ENCODE peak calls at places on chromosome 10, in four cellular contexts. One of them, this sample, is unnamed.

GRCh38 chr10:102118867-102119266 is 1.3 kb downstream of the LDB1 start:
- DNase-seq in IMR-90: peak; percentile 20
- DNase-seq in ovary: peak; percentile 65
- DNase-seq in PC-9: no peak
- DNase-seq in this sample: no peak

GRCh38 chr10:102420443-102420809 is 210 bp upstream of the FBXL15 start:
- DNase-seq in IMR-90: no peak
- DNase-seq in ovary: no peak
- DNase-seq in PC-9: no peak
- DNase-seq in this sample: peak; percentile 78

GRCh38 chr10:83165164-83165563 is 974.1 kb upstream of the GHITM start:
- DNase-seq in IMR-90: no peak
- DNase-seq in ovary: no peak
- DNase-seq in PC-9: no peak
- DNase-seq in this sample: no peak

GRCh38 chr10:127976286-127976685 is 69.4 kb downstream of the PTPRE start:
- DNase-seq in IMR-90: no peak
- DNase-seq in ovary: no peak
- DNase-seq in PC-9: no peak
- DNase-seq in this sample: no peak

GRCh38 chr10:128686638-128687278 is 560.5 kb upstream of the MKI67 start:
- DNase-seq in IMR-90: no peak
- DNase-seq in ovary: no peak
- DNase-seq in PC-9: no peak
- DNase-seq in this sample: no peak

GRCh38 chr10:80158598-80159127 is 26.1 kb downstream of the PLAC9 start:
- DNase-seq in IMR-90: peak; percentile 99
- DNase-seq in ovary: peak; percentile 85
- DNase-seq in PC-9: peak; percentile 81
- DNase-seq in this sample: peak; percentile 83

GRCh38 chr10:55500931-55501559 is 700.0 kb upstream of the PCDH15 start:
- DNase-seq in IMR-90: no peak
- DNase-seq in ovary: no peak
- DNase-seq in PC-9: peak; percentile 24
- DNase-seq in this sample: peak; percentile 69

GRCh38 chr10:34033067-34033466 is 698.6 kb upstream of the NRP1 start:
- DNase-seq in IMR-90: no peak
- DNase-seq in ovary: no peak
- DNase-seq in PC-9: no peak
- DNase-seq in this sample: no peak

GRCh38 chr10:126932516-126932915 is 27.3 kb downstream of the DOCK1 start:
- DNase-seq in IMR-90: no peak
- DNase-seq in ovary: no peak
- DNase-seq in PC-9: no peak
- DNase-seq in this sample: no peak

GRCh38 chr10:104037261-104037951 is 48.3 kb downstream of the COL17A1 start:
- DNase-seq in IMR-90: no peak
- DNase-seq in ovary: no peak
- DNase-seq in PC-9: no peak
- DNase-seq in this sample: no peak

GRCh38 chr10:18501198-18501597 is 150.2 kb downstream of the NSUN6 start:
- DNase-seq in IMR-90: peak; percentile 72
- DNase-seq in ovary: no peak
- DNase-seq in PC-9: no peak
- DNase-seq in this sample: no peak

GRCh38 chr10:44281089-44281613 is 103.7 kb downstream of the CXCL12 start:
- DNase-seq in IMR-90: no peak
- DNase-seq in ovary: peak; percentile 37
- DNase-seq in PC-9: no peak
- DNase-seq in this sample: no peak

GRCh38 chr10:11162828-11163599 is 145.3 kb downstream of the CELF2 start:
- DNase-seq in IMR-90: no peak
- DNase-seq in ovary: no peak
- DNase-seq in PC-9: no peak
- DNase-seq in this sample: no peak

GRCh38 chr10:4316166-4316810 is 509.7 kb upstream of the AKR1E2 start:
- DNase-seq in IMR-90: peak; percentile 89
- DNase-seq in ovary: no peak
- DNase-seq in PC-9: no peak
- DNase-seq in this sample: no peak

GRCh38 chr10:51675088-51675487 is 24.3 kb downstream of the CSTF2T start:
- DNase-seq in IMR-90: peak; percentile 11
- DNase-seq in ovary: no peak
- DNase-seq in PC-9: no peak
- DNase-seq in this sample: no peak

GRCh38 chr10:7417103-7417623 is 6.3 kb upstream of the SFMBT2 start:
- DNase-seq in IMR-90: peak; percentile 64
- DNase-seq in ovary: no peak
- DNase-seq in PC-9: no peak
- DNase-seq in this sample: no peak

GRCh38 chr10:100025528-100026070 is 15.9 kb upstream of the DNMBP start:
- DNase-seq in IMR-90: no peak
- DNase-seq in ovary: no peak
- DNase-seq in PC-9: no peak
- DNase-seq in this sample: no peak

GRCh38 chr10:46291817-46292572 is 5.2 kb downstream of the ANTXRL start:
- DNase-seq in IMR-90: no peak
- DNase-seq in ovary: no peak
- DNase-seq in PC-9: no peak
- DNase-seq in this sample: no peak

GRCh38 chr10:63744060-63744941 is 223.1 kb downstream of the REEP3 start:
- DNase-seq in IMR-90: no peak
- DNase-seq in ovary: no peak
- DNase-seq in PC-9: no peak
- DNase-seq in this sample: no peak

GRCh38 chr10:94496010-94496409 is 49.6 kb upstream of the HELLS start:
- DNase-seq in IMR-90: peak; percentile 12
- DNase-seq in ovary: no peak
- DNase-seq in PC-9: no peak
- DNase-seq in this sample: no peak

GRCh38 chr10:1434202-1434601 is 303.1 kb downstream of the ADARB2 start:
- DNase-seq in IMR-90: no peak
- DNase-seq in ovary: no peak
- DNase-seq in PC-9: no peak
- DNase-seq in this sample: no peak

GRCh38 chr10:124465003-124465776 is 3.6 kb downstream of the LHPP start:
- DNase-seq in IMR-90: no peak
- DNase-seq in ovary: no peak
- DNase-seq in PC-9: no peak
- DNase-seq in this sample: no peak

GRCh38 chr10:128242641-128243040 is 116.4 kb upstream of the MKI67 start:
- DNase-seq in IMR-90: no peak
- DNase-seq in ovary: no peak
- DNase-seq in PC-9: no peak
- DNase-seq in this sample: no peak

GRCh38 chr10:73906524-73907447 is 4.1 kb upstream of the PLAU start:
- DNase-seq in IMR-90: peak; percentile 100
- DNase-seq in ovary: peak; percentile 74
- DNase-seq in PC-9: peak; percentile 97
- DNase-seq in this sample: peak; percentile 93

GRCh38 chr10:101536800-101537199 is 51.3 kb downstream of the POLL start:
- DNase-seq in IMR-90: peak; percentile 27
- DNase-seq in ovary: no peak
- DNase-seq in PC-9: no peak
- DNase-seq in this sample: no peak

GRCh38 chr10:62096534-62096933 is 172.1 kb downstream of the RTKN2 start:
- DNase-seq in IMR-90: peak; percentile 68
- DNase-seq in ovary: no peak
- DNase-seq in PC-9: no peak
- DNase-seq in this sample: no peak

GRCh38 chr10:94023909-94024308 is 30.2 kb downstream of the PLCE1 start:
- DNase-seq in IMR-90: no peak
- DNase-seq in ovary: no peak
- DNase-seq in PC-9: no peak
- DNase-seq in this sample: no peak

GRCh38 chr10:18743926-18744325 is 84.7 kb downstream of the ARL5B start:
- DNase-seq in IMR-90: no peak
- DNase-seq in ovary: no peak
- DNase-seq in PC-9: no peak
- DNase-seq in this sample: no peak

GRCh38 chr10:118584181-118584954 is 11.1 kb downstream of the PRLHR start:
- DNase-seq in IMR-90: peak; percentile 70
- DNase-seq in ovary: no peak
- DNase-seq in PC-9: peak; percentile 4
- DNase-seq in this sample: peak; percentile 19

GRCh38 chr10:113020838-113021237 is 70.8 kb downstream of the TCF7L2 start:
- DNase-seq in IMR-90: no peak
- DNase-seq in ovary: no peak
- DNase-seq in PC-9: no peak
- DNase-seq in this sample: no peak

GRCh38 chr10:28620251-28620650 is 57.1 kb upstream of the BAMBI start:
- DNase-seq in IMR-90: no peak
- DNase-seq in ovary: no peak
- DNase-seq in PC-9: no peak
- DNase-seq in this sample: no peak

GRCh38 chr10:128567561-128567960 is 441.3 kb upstream of the MKI67 start:
- DNase-seq in IMR-90: no peak
- DNase-seq in ovary: no peak
- DNase-seq in PC-9: no peak
- DNase-seq in this sample: no peak

GRCh38 chr10:484925-485661 is 204.4 kb downstream of the DIP2C start:
- DNase-seq in IMR-90: no peak
- DNase-seq in ovary: no peak
- DNase-seq in PC-9: no peak
- DNase-seq in this sample: no peak

GRCh38 chr10:60564475-60564874 is 174.8 kb upstream of the ANK3 start:
- DNase-seq in IMR-90: peak; percentile 43
- DNase-seq in ovary: no peak
- DNase-seq in PC-9: no peak
- DNase-seq in this sample: no peak

GRCh38 chr10:93468532-93469213 is 13.5 kb downstream of the MYOF start:
- DNase-seq in IMR-90: peak; percentile 94
- DNase-seq in ovary: no peak
- DNase-seq in PC-9: peak; percentile 63
- DNase-seq in this sample: no peak

GRCh38 chr10:60147576-60148265 is 241.4 kb upstream of the CCDC6 start:
- DNase-seq in IMR-90: no peak
- DNase-seq in ovary: no peak
- DNase-seq in PC-9: no peak
- DNase-seq in this sample: no peak

GRCh38 chr10:96789571-96790108 is 42.5 kb upstream of the LCOR start:
- DNase-seq in IMR-90: no peak
- DNase-seq in ovary: no peak
- DNase-seq in PC-9: no peak
- DNase-seq in this sample: no peak
- TF ChIP-seq CTCF in IMR-90: no peak
- TF ChIP-seq CTCF in ovary: no peak
- TF ChIP-seq CTCF in PC-9: no peak
- TF ChIP-seq CTCF in this sample: no peak

GRCh38 chr10:70364772-70365091 is 17.7 kb downstream of the LRRC20 start:
- DNase-seq in IMR-90: no peak
- DNase-seq in ovary: no peak
- DNase-seq in PC-9: no peak
- DNase-seq in this sample: no peak
- TF ChIP-seq CTCF in IMR-90: no peak
- TF ChIP-seq CTCF in ovary: peak; percentile 28
- TF ChIP-seq CTCF in PC-9: peak; percentile 24
- TF ChIP-seq CTCF in this sample: no peak

GRCh38 chr10:48696535-48696873 is 11.8 kb downstream of the WDFY4 start:
- DNase-seq in IMR-90: no peak
- DNase-seq in ovary: no peak
- DNase-seq in PC-9: no peak
- DNase-seq in this sample: no peak

GRCh38 chr10:48700071-48700470 is 15.4 kb downstream of the WDFY4 start:
- DNase-seq in IMR-90: no peak
- DNase-seq in ovary: no peak
- DNase-seq in PC-9: no peak
- DNase-seq in this sample: no peak

GRCh38 chr10:48698971-48699627 is 14.4 kb downstream of the WDFY4 start:
- DNase-seq in IMR-90: no peak
- DNase-seq in ovary: no peak
- DNase-seq in PC-9: no peak
- DNase-seq in this sample: no peak

GRCh38 chr10:48697091-48697490 is 12.4 kb downstream of the WDFY4 start:
- DNase-seq in IMR-90: no peak
- DNase-seq in ovary: no peak
- DNase-seq in PC-9: no peak
- DNase-seq in this sample: no peak

DNA sequence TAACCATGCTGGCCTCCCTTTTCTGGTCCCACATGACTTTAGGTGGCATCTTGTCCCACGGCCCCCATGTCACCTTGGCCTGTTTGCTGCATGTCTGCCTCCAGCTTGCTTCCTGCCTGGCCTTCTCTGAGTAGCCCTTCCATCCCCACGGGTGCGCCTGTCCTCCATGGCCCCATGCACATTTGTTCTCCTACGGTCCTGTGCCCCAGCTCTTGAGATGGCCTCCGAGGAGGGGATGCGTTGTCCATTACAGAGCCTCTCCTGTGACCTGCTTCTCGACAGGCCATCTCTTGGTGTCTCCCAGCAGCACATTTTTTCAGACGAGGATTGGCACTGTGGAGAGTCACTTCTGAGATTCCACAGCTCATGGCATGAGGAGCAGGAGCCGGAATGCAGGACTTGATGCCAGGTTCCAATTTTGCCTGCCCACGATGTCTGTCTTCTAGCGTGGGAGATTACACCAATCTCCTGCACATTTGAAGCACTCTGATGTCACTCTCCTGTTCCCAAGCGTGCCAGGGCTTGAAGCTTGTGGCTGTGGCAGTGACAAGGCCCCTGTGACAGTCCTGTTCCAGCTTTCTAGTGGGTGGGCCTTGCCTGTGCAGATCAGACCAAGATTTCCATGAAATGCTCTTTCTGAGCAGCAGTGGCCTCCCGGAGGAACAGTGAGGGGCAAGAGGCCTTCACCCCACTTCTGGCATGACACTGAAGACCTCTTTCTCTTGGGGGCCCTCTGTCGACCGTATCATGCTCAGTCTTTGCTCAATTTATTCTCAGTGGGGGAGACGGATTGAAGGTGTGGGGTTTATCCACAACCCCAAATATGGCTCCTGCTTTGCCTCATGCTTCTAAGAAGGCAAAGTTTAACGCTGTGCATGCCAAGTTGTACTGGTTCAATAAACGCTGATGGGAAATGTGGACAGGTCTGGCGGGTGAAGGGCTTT is 13.4 kb downstream of the WDFY4 start:
- DNase-seq in IMR-90: no peak
- DNase-seq in ovary: no peak
- DNase-seq in PC-9: no peak
- DNase-seq in this sample: no peak
- TF ChIP-seq CTCF in IMR-90: no peak
- TF ChIP-seq CTCF in ovary: no peak
- TF ChIP-seq CTCF in PC-9: no peak
- TF ChIP-seq CTCF in this sample: no peak

GRCh38 chr10:133393401-133394063 is 425 bp upstream of the MTG1 start:
- DNase-seq in IMR-90: no peak
- DNase-seq in ovary: no peak
- DNase-seq in PC-9: no peak
- DNase-seq in this sample: no peak

GRCh38 chr10:133396035-133396624 is 2.2 kb downstream of the MTG1 start:
- DNase-seq in IMR-90: no peak
- DNase-seq in ovary: no peak
- DNase-seq in PC-9: no peak
- DNase-seq in this sample: no peak

GRCh38 chr10:133391761-133392518 is 2.0 kb upstream of the MTG1 start:
- DNase-seq in IMR-90: no peak
- DNase-seq in ovary: no peak
- DNase-seq in PC-9: no peak
- DNase-seq in this sample: no peak

GRCh38 chr10:133394801-133395221 is 854 bp downstream of the MTG1 start:
- DNase-seq in IMR-90: no peak
- DNase-seq in ovary: no peak
- DNase-seq in PC-9: no peak
- DNase-seq in this sample: no peak

GRCh38 chr10:133394064-133394663 is at the start of gene MTG1:
- DNase-seq in IMR-90: peak; percentile 87
- DNase-seq in ovary: peak; percentile 97
- DNase-seq in PC-9: peak; percentile 91
- DNase-seq in this sample: peak; percentile 95
- TF ChIP-seq CTCF in IMR-90: peak; percentile 17
- TF ChIP-seq CTCF in ovary: peak; percentile 42
- TF ChIP-seq CTCF in PC-9: no peak
- TF ChIP-seq CTCF in this sample: no peak